ENCODE peak calls at places on chromosomes 4 and X, in seven cellular contexts. T is transverse colon, R is K562, I is A549, Z is H1, L is suprapubic skin, G is ovary. C is an unnamed sample.
A peak's percentile ranks its signal among the peaks of the same experiment; 100 is the strongest.

GRCh38 chr4:169665039-169665732 is 44.8 kb downstream of the CLCN3 start:
- DNase-seq in L (no peak), Z (no peak), R (peak; percentile 56), I (no peak), T (no peak), G (no peak), C (no peak)

GRCh38 chr4:40241936-40242590 is 45.2 kb downstream of the RHOH start:
- DNase-seq in T (no peak), L (no peak), R (no peak), Z (no peak), I (no peak), G (no peak), C (no peak)

GRCh38 chr4:81635747-81636146 is 164.0 kb upstream of the RASGEF1B start:
- DNase-seq in R (no peak), T (peak; percentile 80), Z (no peak), G (no peak), I (no peak), L (no peak), C (peak; percentile 45)

GRCh38 chrX:15349046-15349445 is 13.7 kb upstream of the PIGA start:
- DNase-seq in I (peak; percentile 72), G (no peak), Z (no peak), T (peak; percentile 13), L (no peak), R (peak; percentile 13), C (peak; percentile 42)

GRCh38 chrX:134948333-134949241 is 42.2 kb upstream of the SMIM10 start:
- DNase-seq in T (no peak), I (peak; percentile 84), R (no peak), L (no peak), Z (no peak), G (no peak), C (no peak)

GRCh38 chr4:168388890-168389289 is 70.3 kb upstream of the DDX60 start:
- DNase-seq in R (no peak), Z (no peak), L (no peak), G (no peak), T (no peak), I (no peak), C (no peak)

GRCh38 chr4:1048781-1049590 is 37.6 kb downstream of the FGFRL1 start:
- DNase-seq in G (peak; percentile 20), L (peak; percentile 55), Z (no peak), I (no peak), T (no peak), R (no peak), C (no peak)

GRCh38 chr4:64784125-64784524 is 374.9 kb upstream of the TECRL start:
- DNase-seq in G (no peak), T (no peak), I (no peak), R (no peak), L (no peak), Z (no peak), C (no peak)

GRCh38 chr4:38230121-38230728 is 270.0 kb downstream of the PTTG2 start:
- DNase-seq in I (no peak), T (peak; percentile 82), R (peak; percentile 32), Z (no peak), L (no peak), G (no peak), C (peak; percentile 66)

GRCh38 chr4:22268350-22269025 is 247.4 kb downstream of the ADGRA3 start:
- DNase-seq in T (no peak), G (no peak), Z (no peak), L (no peak), R (no peak), I (peak; percentile 9), C (no peak)

GRCh38 chr4:156983366-156983765 is 11.8 kb upstream of the PDGFC start:
- DNase-seq in T (no peak), G (no peak), R (no peak), Z (no peak), I (peak; percentile 16), L (no peak), C (no peak)

GRCh38 chr4:8316911-8317351 is 47.4 kb downstream of the HTRA3 start:
- DNase-seq in G (no peak), Z (no peak), T (no peak), L (peak; percentile 57), R (no peak), I (no peak), C (peak; percentile 18)

GRCh38 chr4:70722199-70722791 is 531 bp downstream of the RUFY3 start:
- DNase-seq in G (peak; percentile 56), T (no peak), R (peak; percentile 41), Z (no peak), I (no peak), L (no peak), C (no peak)

GRCh38 chrX:11484290-11484689 is 181.4 kb downstream of the ARHGAP6 start:
- DNase-seq in T (no peak), L (no peak), I (no peak), G (no peak), Z (no peak), R (no peak), C (no peak)

GRCh38 chr4:102780476-102781144 is 19.8 kb upstream of the MANBA start:
- DNase-seq in T (no peak), R (peak; percentile 23), G (no peak), I (peak; percentile 32), Z (no peak), L (no peak), C (no peak)

GRCh38 chrX:153454901-153455550 is 9.2 kb upstream of the TREX2 start:
- DNase-seq in Z (no peak), T (no peak), R (no peak), G (no peak), I (no peak), L (no peak), C (no peak)

GRCh38 chrX:21194526-21194925 is 179.7 kb upstream of the CNKSR2 start:
- DNase-seq in R (no peak), I (no peak), T (no peak), G (no peak), L (no peak), Z (no peak), C (no peak)

GRCh38 chrX:21943460-21944135 is 3.1 kb downstream of the SMS start:
- DNase-seq in I (no peak), Z (no peak), L (no peak), R (no peak), T (no peak), G (no peak), C (no peak)

GRCh38 chrX:107205770-107206696 is at the start of the genes DNAAF6 and NUP62CL:
- DNase-seq in L (peak; percentile 77), R (peak; percentile 95), Z (peak; percentile 75), T (peak; percentile 72), I (peak; percentile 89), G (peak; percentile 46), C (peak; percentile 61)

GRCh38 chr4:104128031-104128849 is 366.5 kb downstream of the CXXC4 start:
- DNase-seq in G (no peak), I (peak; percentile 10), T (no peak), R (no peak), L (no peak), Z (no peak), C (no peak)

GRCh38 chr4:169231647-169232262 is 39.0 kb downstream of the SH3RF1 start:
- DNase-seq in L (no peak), T (no peak), Z (no peak), I (no peak), G (no peak), R (no peak), C (no peak)

GRCh38 chrX:132968282-132968681 is 9.9 kb upstream of the HS6ST2 start:
- DNase-seq in I (no peak), G (no peak), L (no peak), T (no peak), Z (no peak), R (no peak), C (no peak)

GRCh38 chrX:9052081-9052480 is 18.2 kb upstream of the FAM9B start:
- DNase-seq in R (no peak), T (no peak), Z (no peak), G (no peak), I (no peak), L (no peak), C (no peak)

GRCh38 chrX:68934922-68935321 is 106.1 kb downstream of the EFNB1 start:
- DNase-seq in R (no peak), Z (no peak), G (no peak), T (peak; percentile 0), L (no peak), I (no peak), C (peak; percentile 19)

GRCh38 chr4:110540606-110541440 is 64.9 kb downstream of the ENPEP start:
- DNase-seq in Z (no peak), G (no peak), I (no peak), L (no peak), T (no peak), R (no peak), C (no peak)

DNA sequence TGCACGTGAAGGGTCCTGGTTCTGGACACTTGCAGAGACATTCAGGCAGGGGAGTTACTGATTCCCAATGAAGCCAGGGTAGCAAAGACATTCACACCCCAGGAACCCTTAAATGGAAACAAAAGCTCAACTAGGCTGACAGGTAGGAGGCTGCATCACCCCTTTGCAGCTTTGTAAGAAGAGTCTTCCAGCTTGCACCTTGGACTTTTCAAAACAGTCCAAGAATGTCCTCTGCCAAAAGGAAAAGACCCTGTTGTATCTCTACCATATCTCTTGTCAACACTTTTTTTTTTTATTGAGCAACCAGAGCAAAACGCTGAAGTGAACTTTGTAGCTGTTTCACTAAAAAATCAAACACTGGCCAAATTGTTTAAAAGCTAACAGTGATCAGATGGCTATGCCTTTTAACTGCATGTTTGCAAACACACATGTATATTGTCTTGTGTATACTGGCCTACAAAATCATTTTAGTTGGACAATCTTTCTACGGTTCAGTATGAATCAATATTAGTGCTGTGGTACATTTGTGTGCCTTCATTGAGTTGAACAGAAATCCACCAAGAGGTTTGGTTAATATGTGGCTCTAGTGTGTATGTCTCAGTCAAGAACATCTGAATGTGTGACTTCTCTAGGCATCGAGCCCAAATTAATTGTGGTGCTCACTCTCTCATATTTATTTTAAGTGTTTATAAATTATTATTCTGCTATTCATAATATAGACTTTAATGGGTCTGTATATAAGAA is 18.5 kb upstream of the WWC2 start:
- DNase-seq in G (no peak), T (no peak), R (no peak), L (no peak), I (no peak), Z (no peak), C (no peak)
- TF ChIP-seq EP300 in G (no peak), T (no peak), R (no peak), L (no peak), I (no peak), Z (no peak), C (no peak)

DNA sequence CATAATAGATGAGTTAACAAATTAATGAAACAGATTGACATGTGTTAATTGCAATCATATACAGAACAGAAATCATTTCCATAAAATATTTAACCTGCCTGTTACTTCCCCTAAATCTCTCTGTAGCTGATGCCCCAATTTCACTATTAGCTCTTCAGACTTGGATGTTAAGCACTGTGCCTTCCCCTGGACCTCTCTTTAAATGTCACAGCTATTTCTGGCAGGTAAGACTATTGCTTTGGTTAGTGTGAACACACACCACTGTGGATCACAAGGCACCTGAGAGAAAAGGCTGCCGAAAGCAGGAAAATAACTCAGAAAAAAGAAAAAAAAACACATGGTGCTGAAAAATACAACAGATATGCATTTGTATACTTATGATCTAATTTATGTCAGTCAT is 91.3 kb downstream of the SNCA start:
- DNase-seq in L (no peak), G (no peak), I (no peak), R (no peak), Z (no peak), T (no peak), C (no peak)
- TF ChIP-seq EP300 in L (no peak), G (no peak), I (no peak), R (no peak), Z (no peak), T (no peak), C (no peak)

GRCh38 chr4:123856689-123857545 is 460.3 kb downstream of the SPRY1 start:
- DNase-seq in L (no peak), Z (peak; percentile 19), G (peak; percentile 26), T (peak; percentile 39), I (peak; percentile 10), R (no peak), C (peak; percentile 36)
- TF ChIP-seq EP300 in L (no peak), Z (no peak), G (no peak), T (no peak), I (no peak), R (no peak), C (no peak)

GRCh38 chrX:71068052-71068918 is at the start of gene SNX12:
- DNase-seq in T (peak; percentile 91), I (peak; percentile 97), L (peak; percentile 89), Z (peak; percentile 83), R (peak; percentile 76), G (peak; percentile 90), C (peak; percentile 90)
- TF ChIP-seq EP300 in T (no peak), I (peak; percentile 17), L (no peak), Z (no peak), R (no peak), G (no peak), C (no peak)

C was measured in stomach.